ENCODE peak calls at places on chromosome X, in eight cellular contexts. E is CD8-positive, alpha-beta T cell; N is ascending aorta; Y is aorta; L is naive thymus-derived CD4-positive, alpha-beta T cell; A is stomach; R is transverse colon; Q is right cardiac atrium. O is an unnamed sample.

GRCh38 chrX:130801901-130802300 is 101.1 kb downstream of the ENOX2 start:
- DNase-seq in E (no peak), N (no peak), Y (no peak), L (no peak), A (no peak), R (no peak), Q (no peak), O (no peak)

GRCh38 chrX:106972896-106973295 is 27.1 kb downstream of the MORC4 start:
- DNase-seq in E (no peak), N (no peak), Y (no peak), L (no peak), A (no peak), R (no peak), Q (no peak), O (no peak)

GRCh38 chrX:130895299-130895698 is 7.7 kb downstream of the ENOX2 start:
- DNase-seq in E (no peak), N (no peak), Y (no peak), L (no peak), A (no peak), R (no peak), Q (no peak), O (no peak)

GRCh38 chrX:66000178-66000577 is 39.7 kb downstream of the VSIG4 start:
- DNase-seq in E (no peak), N (no peak), Y (no peak), L (no peak), A (no peak), R (no peak), Q (no peak), O (no peak)

GRCh38 chrX:69493193-69493592 is 10.9 kb upstream of the NALF2 start:
- DNase-seq in E (no peak), N (no peak), Y (no peak), L (peak; percentile 17), A (peak; percentile 43), R (peak; percentile 22), Q (no peak), O (no peak)

GRCh38 chrX:39875834-39876625 is 221.7 kb downstream of the BCOR start:
- DNase-seq in E (no peak), N (no peak), Y (no peak), L (no peak), A (no peak), R (no peak), Q (no peak), O (no peak)

GRCh38 chrX:102029026-102029425 is 96.5 kb upstream of the TCEAL2 start:
- DNase-seq in E (no peak), N (no peak), Y (no peak), L (no peak), A (no peak), R (no peak), Q (no peak), O (no peak)

GRCh38 chrX:5425119-5425518 is 803.5 kb downstream of the NLGN4X start:
- DNase-seq in E (no peak), N (no peak), Y (no peak), L (no peak), A (no peak), R (no peak), Q (no peak), O (no peak)

GRCh38 chrX:71212536-71212935 is 10.5 kb upstream of the GJB1 start:
- DNase-seq in E (no peak), N (no peak), Y (no peak), L (no peak), A (no peak), R (no peak), Q (no peak), O (no peak)

GRCh38 chrX:97026406-97026805 is 142.7 kb downstream of the RPA4 start:
- DNase-seq in E (no peak), N (no peak), Y (no peak), L (no peak), A (no peak), R (no peak), Q (no peak), O (no peak)

GRCh38 chrX:85941275-85941674 is 106.1 kb downstream of the CHM start:
- DNase-seq in E (no peak), N (no peak), Y (no peak), L (no peak), A (no peak), R (no peak), Q (no peak), O (no peak)

GRCh38 chrX:29728639-29729038 is 486.7 kb upstream of the MAGEB2 start:
- DNase-seq in E (no peak), N (no peak), Y (no peak), L (no peak), A (no peak), R (no peak), Q (no peak), O (no peak)

GRCh38 chrX:16215660-16216059 is 48.4 kb downstream of the MAGEB17 start:
- DNase-seq in E (no peak), N (no peak), Y (no peak), L (no peak), A (no peak), R (no peak), Q (no peak), O (no peak)

GRCh38 chrX:93673056-93673868 is at the start of gene NAP1L3:
- DNase-seq in E (peak; percentile 55), N (peak; percentile 16), Y (peak; percentile 88), L (peak; percentile 68), A (peak; percentile 44), R (peak; percentile 12), Q (peak; percentile 61), O (no peak)

GRCh38 chrX:100731441-100732281 is at the start of gene SYTL4:
- DNase-seq in E (no peak), N (no peak), Y (peak; percentile 81), L (no peak), A (peak; percentile 37), R (peak; percentile 42), Q (peak; percentile 28), O (no peak)
- H3K27ac ChIP-seq in E (no peak within 1 kb of the TSS), N (peak within 1 kb of the TSS; percentile 9), Y (no peak within 1 kb of the TSS), L (no peak within 1 kb of the TSS), A (peak within 1 kb of the TSS; percentile 78), R (peak within 1 kb of the TSS; percentile 79), Q (no peak within 1 kb of the TSS), O (no peak within 1 kb of the TSS)

DNA sequence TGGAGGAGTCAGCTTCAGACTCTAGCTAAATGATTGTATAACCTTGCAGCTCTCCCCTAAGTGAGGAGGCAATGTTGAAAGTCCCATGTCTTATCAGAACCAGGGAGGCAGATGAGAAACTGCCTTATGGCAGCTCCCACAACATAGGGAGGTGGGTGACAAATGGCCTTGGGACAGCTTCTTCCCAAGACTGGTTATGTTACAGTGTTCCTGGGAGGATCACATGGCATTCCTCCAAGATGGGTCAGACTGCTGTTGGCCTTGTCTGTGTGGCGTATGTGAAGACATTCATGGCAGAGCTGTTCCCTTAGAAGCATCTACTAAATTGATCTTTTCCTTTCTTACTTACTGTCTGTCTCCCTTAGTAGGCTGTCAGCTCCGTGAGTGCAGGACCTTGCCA is 42.0 kb downstream of the HPRT1 start:
- DNase-seq in E (no peak), N (no peak), Y (no peak), L (no peak), A (no peak), R (no peak), Q (no peak), O (no peak)
- H3K27ac ChIP-seq in E (no peak overlapping the region), N (no peak overlapping the region), Y (no peak overlapping the region), L (no peak overlapping the region), A (no peak overlapping the region), R (no peak overlapping the region), Q (no peak overlapping the region), O (no peak overlapping the region)

DNA sequence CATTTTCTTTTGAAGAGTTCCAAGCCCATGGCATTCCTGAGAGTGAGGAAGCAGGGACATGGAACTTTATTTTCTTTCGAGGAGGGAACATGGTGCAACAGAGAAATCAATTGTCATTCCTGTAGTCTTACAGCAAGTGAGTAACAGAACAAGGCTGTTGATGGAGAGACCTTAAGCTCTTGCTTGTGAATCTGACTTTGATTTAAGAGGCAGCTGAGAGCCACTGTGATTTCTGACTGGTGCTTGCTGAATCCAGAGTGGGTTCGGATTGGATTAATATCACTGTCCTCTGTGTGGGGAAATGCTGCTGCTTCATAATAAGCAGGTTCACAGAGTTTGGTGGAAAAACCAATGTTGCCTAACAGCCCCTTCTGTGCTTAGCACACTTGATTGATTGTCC is 4.7 kb upstream of the ATP1B4 start:
- DNase-seq in E (no peak), N (no peak), Y (no peak), L (no peak), A (no peak), R (no peak), Q (no peak), O (no peak)
- H3K27ac ChIP-seq in E (no peak overlapping the region), N (no peak overlapping the region), Y (no peak overlapping the region), L (no peak overlapping the region), A (no peak overlapping the region), R (no peak overlapping the region), Q (no peak overlapping the region), O (no peak overlapping the region)

GRCh38 chrX:48816014-48816810 is 10.1 kb upstream of the ERAS start:
- DNase-seq in E (no peak), N (no peak), Y (peak; percentile 50), L (no peak), A (no peak), R (no peak), Q (no peak), O (no peak)
- H3K27ac ChIP-seq in E (no peak overlapping the region), N (no peak overlapping the region), Y (no peak overlapping the region), L (no peak overlapping the region), A (no peak overlapping the region), R (no peak overlapping the region), Q (no peak overlapping the region), O (no peak overlapping the region)

GRCh38 chrX:45154033-45154360 is 46.7 kb downstream of the DIPK2B start:
- DNase-seq in E (no peak), N (no peak), Y (no peak), L (no peak), A (no peak), R (no peak), Q (no peak), O (no peak)
- H3K27ac ChIP-seq in E (no peak overlapping the region), N (no peak overlapping the region), Y (no peak overlapping the region), L (no peak overlapping the region), A (no peak overlapping the region), R (no peak overlapping the region), Q (no peak overlapping the region), O (no peak overlapping the region)

GRCh38 chrX:154033848-154034247 is 14.1 kb upstream of the IRAK1 start:
- DNase-seq in E (no peak), N (no peak), Y (no peak), L (no peak), A (no peak), R (no peak), Q (no peak), O (no peak)
- H3K27ac ChIP-seq in E (no peak overlapping the region), N (no peak overlapping the region), Y (no peak overlapping the region), L (no peak overlapping the region), A (no peak overlapping the region), R (no peak overlapping the region), Q (no peak overlapping the region), O (no peak overlapping the region)